ENCODE peak calls at places on chromosomes 13 and 19, in five cellular contexts. W, R, P, H and L are unnamed samples.

GRCh38 chr13:40466271-40466670 is 200.2 kb downstream of the FOXO1 start:
- DNase-seq in W (no peak), R (no peak), P (no peak), H (no peak), L (no peak)

GRCh38 chr13:111505175-111505777 is 184.8 kb downstream of the TEX29 start:
- DNase-seq in W (peak; percentile 27), R (no peak), P (no peak), H (no peak), L (no peak)

GRCh38 chr19:49975051-49975450 is 14.1 kb upstream of the SIGLEC11 start:
- DNase-seq in W (no peak), R (no peak), P (no peak), H (no peak), L (no peak)

GRCh38 chr19:10206226-10206873 is 11.6 kb upstream of the DNMT1 start:
- DNase-seq in W (no peak), R (no peak), P (no peak), H (no peak), L (no peak)

GRCh38 chr19:3238066-3238561 is 13.7 kb downstream of the CELF5 start:
- DNase-seq in W (no peak), R (no peak), P (no peak), H (no peak), L (no peak)

GRCh38 chr19:51096473-51097165 is 11.6 kb downstream of the CTU1 start:
- DNase-seq in W (peak; percentile 19), R (no peak), P (no peak), H (no peak), L (no peak)

GRCh38 chr13:90498816-90499215 is 848.7 kb upstream of the MIR17HG start:
- DNase-seq in W (no peak), R (no peak), P (no peak), H (no peak), L (no peak)

GRCh38 chr13:47588676-47589075 is 412.4 kb downstream of the SUCLA2 start:
- DNase-seq in W (no peak), R (no peak), P (no peak), H (no peak), L (no peak)

GRCh38 chr13:25455146-25455545 is 83.4 kb downstream of the ATP8A2 start:
- DNase-seq in W (no peak), R (no peak), P (no peak), H (no peak), L (no peak)

GRCh38 chr19:30712428-30713151 is 340.4 kb downstream of the ZNF536 start:
- DNase-seq in W (no peak), R (no peak), P (no peak), H (no peak), L (no peak)

GRCh38 chr19:15613338-15613737 is 1.7 kb upstream of the CYP4F8 start:
- DNase-seq in W (no peak), R (no peak), P (no peak), H (no peak), L (no peak)

GRCh38 chr13:85806553-85807175 is 7.4 kb upstream of the SLITRK6 start:
- DNase-seq in W (peak; percentile 45), R (no peak), P (no peak), H (peak; percentile 12), L (no peak)

GRCh38 chr19:33794578-33795369 is 1.9 kb upstream of the KCTD15 start:
- DNase-seq in W (no peak), R (no peak), P (no peak), H (no peak), L (no peak)

GRCh38 chr13:20165417-20166257 is 4.8 kb upstream of the GJA3 start:
- DNase-seq in W (no peak), R (no peak), P (no peak), H (no peak), L (no peak)

GRCh38 chr13:38103851-38104250 is 234.3 kb upstream of the TRPC4 start:
- DNase-seq in W (no peak), R (no peak), P (no peak), H (no peak), L (no peak)

GRCh38 chr13:46638262-46638661 is 85.3 kb downstream of the LRCH1 start:
- DNase-seq in W (no peak), R (no peak), P (no peak), H (no peak), L (no peak)

GRCh38 chr19:36449059-36449670 is 30.7 kb upstream of the ZFP82 start:
- DNase-seq in W (no peak), R (no peak), P (no peak), H (no peak), L (no peak)

GRCh38 chr13:40582531-40582930 is 83.9 kb downstream of the FOXO1 start:
- DNase-seq in W (no peak), R (no peak), P (no peak), H (no peak), L (no peak)

GRCh38 chr13:77698211-77699058 is 948 bp downstream of the SLAIN1 start:
- DNase-seq in W (peak; percentile 44), R (peak; percentile 35), P (peak; percentile 52), H (no peak), L (peak; percentile 30)

GRCh38 chr19:15536350-15536749 is 28.0 kb downstream of the CYP4F22 start:
- DNase-seq in W (no peak), R (no peak), P (no peak), H (no peak), L (no peak)

GRCh38 chr19:12789098-12789903 is 2.0 kb upstream of the JUNB start:
- DNase-seq in W (peak; percentile 24), R (no peak), P (no peak), H (no peak), L (no peak)

GRCh38 chr19:33905473-33905936 is 108.8 kb downstream of the KCTD15 start:
- DNase-seq in W (no peak), R (no peak), P (no peak), H (no peak), L (no peak)

GRCh38 chr13:113110048-113110851 is 4.7 kb downstream of the F7 start:
- DNase-seq in W (no peak), R (no peak), P (peak; percentile 20), H (no peak), L (no peak)

GRCh38 chr19:47146920-47147319 is 16.3 kb downstream of the SAE1 start:
- DNase-seq in W (no peak), R (no peak), P (no peak), H (no peak), L (no peak)

GRCh38 chr19:43425567-43426392 is 11.1 kb downstream of the TEX101 start:
- DNase-seq in W (peak; percentile 73), R (no peak), P (no peak), H (no peak), L (no peak)

GRCh38 chr19:41871573-41872383 is 5.3 kb upstream of the CD79A start:
- DNase-seq in W (no peak), R (peak; percentile 55), P (peak; percentile 79), H (no peak), L (peak; percentile 34)

GRCh38 chr19:5030136-5030820 is 61.4 kb downstream of the KDM4B start:
- DNase-seq in W (no peak), R (no peak), P (no peak), H (no peak), L (no peak)

GRCh38 chr19:47776568-47776967 is 1.9 kb upstream of the SELENOW start:
- DNase-seq in W (peak; percentile 88), R (no peak), P (no peak), H (no peak), L (no peak)

GRCh38 chr19:1618157-1619093 is 13.2 kb upstream of the UQCR11 start:
- DNase-seq in W (no peak), R (no peak), P (no peak), H (no peak), L (no peak)

GRCh38 chr19:45079063-45079910 is at the start of gene GEMIN7:
- DNase-seq in W (peak; percentile 79), R (peak; percentile 76), P (peak; percentile 72), H (peak; percentile 83), L (peak; percentile 65)

GRCh38 chr13:96771501-96772367 is 222.5 kb downstream of the OXGR1 start:
- DNase-seq in W (peak; percentile 66), R (no peak), P (no peak), H (no peak), L (no peak)

GRCh38 chr13:95020298-95020987 is 280.8 kb downstream of the ABCC4 start:
- DNase-seq in W (no peak), R (no peak), P (no peak), H (no peak), L (no peak)

GRCh38 chr19:50432658-50433057 is at the start of gene MYBPC2:
- DNase-seq in W (peak; percentile 15), R (no peak), P (no peak), H (no peak), L (no peak)